ENCODE peak calls at places on chromosomes 2 and 18, in seven cellular contexts. Y is PC-3, R is heart left ventricle, M is Peyer's patch, O is A549, J is ovary, S is kidney. E is an unnamed sample.

GRCh38 chr2:234823877-234824376 is 127.9 kb upstream of the SH3BP4 start:
- DNase-seq in Y (peak; percentile 92), S (no peak), O (peak; percentile 87), J (peak; percentile 40), M (no peak), R (peak; percentile 52), E (no peak)

GRCh38 chr2:96090181-96090500 is 26.2 kb downstream of the ADRA2B start:
- DNase-seq in Y (no peak), R (no peak), J (no peak), S (no peak), O (no peak), M (peak; percentile 25), E (no peak)

GRCh38 chr18:75472391-75472790 is 44.9 kb upstream of the SMIM21 start:
- DNase-seq in Y (no peak), R (no peak), J (no peak), M (no peak), O (no peak), S (no peak), E (no peak)

GRCh38 chr2:119283873-119284331 is 60.3 kb downstream of the STEAP3 start:
- DNase-seq in R (peak; percentile 59), J (no peak), O (no peak), Y (peak; percentile 91), M (peak; percentile 59), S (peak; percentile 87), E (no peak)

GRCh38 chr18:5424903-5425302 is 118.9 kb downstream of the EPB41L3 start:
- DNase-seq in J (no peak), M (no peak), R (no peak), O (peak; percentile 32), S (no peak), Y (peak; percentile 51), E (peak; percentile 35)

GRCh38 chr18:27887711-27888495 is 289.0 kb downstream of the CDH2 start:
- DNase-seq in R (no peak), O (no peak), S (no peak), M (no peak), J (no peak), Y (peak; percentile 46), E (no peak)

GRCh38 chr2:147365577-147365976 is 479.3 kb upstream of the ACVR2A start:
- DNase-seq in J (no peak), M (no peak), O (no peak), Y (no peak), R (no peak), S (no peak), E (peak; percentile 93)

GRCh38 chr2:74876081-74876886 is 42.4 kb downstream of the HK2 start:
- DNase-seq in O (peak; percentile 57), M (no peak), R (no peak), Y (peak; percentile 82), S (no peak), J (peak; percentile 54), E (peak; percentile 54)

GRCh38 chr18:55096261-55097026 is 137.2 kb upstream of the CCDC68 start:
- DNase-seq in M (peak; percentile 67), J (peak; percentile 13), S (no peak), Y (peak; percentile 72), O (peak; percentile 75), R (peak; percentile 44), E (peak; percentile 20)

GRCh38 chr2:169276045-169276444 is 86.3 kb downstream of the LRP2 start:
- DNase-seq in S (no peak), M (no peak), R (no peak), O (peak; percentile 11), J (no peak), Y (peak; percentile 49), E (no peak)

GRCh38 chr18:59140287-59140885 is 702 bp downstream of the SEC11C start:
- DNase-seq in R (peak; percentile 24), S (no peak), J (no peak), M (peak; percentile 52), Y (peak; percentile 55), O (peak; percentile 5), E (peak; percentile 38)

GRCh38 chr18:24459772-24460171 is 665 bp upstream of the HRH4 start:
- DNase-seq in O (no peak), J (no peak), M (no peak), S (no peak), R (no peak), Y (no peak), E (no peak)

GRCh38 chr2:203728321-203728720 is 21.9 kb downstream of the CD28 start:
- DNase-seq in S (no peak), Y (no peak), O (no peak), M (no peak), J (no peak), R (no peak), E (no peak)

GRCh38 chr2:168717790-168718502 is 84.5 kb upstream of the NOSTRIN start:
- DNase-seq in O (no peak), Y (no peak), R (no peak), J (no peak), S (no peak), M (no peak), E (no peak)

GRCh38 chr2:163345795-163346573 is 389.8 kb downstream of the FIGN start:
- DNase-seq in M (no peak), J (no peak), S (no peak), O (peak; percentile 76), R (no peak), Y (peak; percentile 85), E (peak; percentile 82)

GRCh38 chr2:127770973-127771735 is 39.8 kb downstream of the WDR33 start:
- DNase-seq in M (no peak), R (no peak), Y (peak; percentile 83), O (peak; percentile 66), S (no peak), J (no peak), E (no peak)

GRCh38 chr18:74654637-74655036 is 57.0 kb downstream of the ZNF407 start:
- DNase-seq in R (no peak), S (no peak), O (peak; percentile 1), Y (peak; percentile 9), M (no peak), J (no peak), E (no peak)

GRCh38 chr18:12420831-12421421 is 13.2 kb downstream of the PRELID3A start:
- DNase-seq in O (no peak), J (peak; percentile 39), Y (no peak), R (no peak), S (no peak), M (no peak), E (peak; percentile 55)

DNA sequence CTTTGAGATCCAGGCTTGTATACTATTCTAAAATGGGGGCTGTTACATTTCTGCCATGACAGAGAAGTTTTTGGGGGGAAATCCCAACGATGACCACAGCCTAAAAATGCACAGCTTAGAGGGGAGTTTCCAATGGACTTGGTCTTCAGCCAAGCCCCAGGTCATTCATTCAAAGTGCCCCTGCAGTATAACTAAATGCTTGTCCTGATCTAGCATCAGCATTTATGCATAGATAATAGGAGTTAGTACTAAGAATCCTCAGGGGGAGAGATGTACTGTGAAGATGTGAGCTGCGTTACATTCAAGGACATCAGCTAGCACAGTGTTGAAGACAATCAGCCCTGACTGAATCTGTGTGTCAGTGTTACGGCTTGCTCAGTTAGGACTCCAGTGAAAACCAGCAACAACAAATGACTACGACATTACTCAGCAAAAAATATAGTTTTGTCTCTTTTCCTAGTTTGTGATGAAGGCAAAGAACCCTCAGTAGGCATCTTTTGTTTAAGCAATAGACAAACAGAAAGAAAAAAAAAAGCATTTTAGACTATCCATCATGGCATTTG is 160.9 kb downstream of the ZEB2 start:
- DNase-seq in Y (peak; percentile 53), M (no peak), S (no peak), R (no peak), O (peak; percentile 33), J (no peak), E (no peak)
- H3K4me1 ChIP-seq in Y (peaks cover 29% of the 10 kb centered on the region), M (no peaks in the 10 kb centered on the region), S (no peaks in the 10 kb centered on the region), R (no peaks in the 10 kb centered on the region), O (peaks cover 46% of the 10 kb centered on the region), J (peaks cover 1% of the 10 kb centered on the region), E (peaks cover 2% of the 10 kb centered on the region)

GRCh38 chr2:44939074-44940052 is 2.1 kb upstream of the SIX3 start:
- DNase-seq in M (no peak), O (no peak), S (no peak), R (no peak), J (no peak), Y (no peak), E (peak; percentile 74)
- H3K4me1 ChIP-seq in M (no peaks in the 10 kb centered on the region), O (peaks cover 25% of the 10 kb centered on the region), S (peaks cover 7% of the 10 kb centered on the region), R (peaks cover 16% of the 10 kb centered on the region), J (peaks cover 3% of the 10 kb centered on the region), Y (peaks cover 9% of the 10 kb centered on the region), E (peaks cover 39% of the 10 kb centered on the region)

DNA sequence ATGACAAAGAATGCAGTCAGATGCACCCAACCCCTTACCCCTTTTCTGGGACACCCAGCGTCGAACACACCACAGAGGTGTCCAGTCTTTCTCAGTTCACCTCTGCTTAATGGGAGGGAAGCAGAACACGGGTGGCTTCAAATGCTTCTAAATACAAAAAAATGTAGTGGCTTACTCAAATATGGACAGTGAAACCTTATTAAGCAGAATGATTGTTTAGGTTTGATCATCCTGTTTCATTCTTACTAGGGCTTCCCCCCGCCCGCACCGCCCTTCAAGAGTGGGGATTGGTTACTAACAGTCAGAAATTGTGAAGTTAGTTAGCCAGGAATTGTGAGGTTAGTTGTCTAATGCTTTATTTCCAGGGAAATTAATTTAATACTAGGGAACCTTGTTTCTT is 21.6 kb downstream of the ATG16L1 start:
- DNase-seq in R (no peak), S (no peak), J (no peak), O (no peak), M (peak; percentile 8), Y (no peak), E (no peak)
- H3K4me1 ChIP-seq in R (no peaks in the 10 kb centered on the region), S (no peaks in the 10 kb centered on the region), J (no peaks in the 10 kb centered on the region), O (no peaks in the 10 kb centered on the region), M (no peaks in the 10 kb centered on the region), Y (no peaks in the 10 kb centered on the region), E (no peaks in the 10 kb centered on the region)

GRCh38 chr2:1713839-1714236 is 30.5 kb downstream of the PXDN start:
- DNase-seq in O (no peak), R (no peak), J (no peak), Y (no peak), M (no peak), S (no peak), E (no peak)
- H3K4me1 ChIP-seq in O (no peaks in the 10 kb centered on the region), R (peaks cover 47% of the 10 kb centered on the region), J (peaks cover 50% of the 10 kb centered on the region), Y (peaks cover 45% of the 10 kb centered on the region), M (no peaks in the 10 kb centered on the region), S (peaks cover 16% of the 10 kb centered on the region), E (no peaks in the 10 kb centered on the region)